ENCODE peak calls at places on chromosomes 6 and 20, in five cellular contexts. Q is cardiac fibroblast; U is stimulated activated CD4-positive, alpha-beta T cell treated with anti-CD3 and anti-CD28 coated beads, Interleukin-2, amount 100 ng/mL, for 24 hours; I is kidney tubule cell; X is hepatocyte. E is an unnamed sample.

GRCh38 chr20:20130399-20130798 is 78.1 kb downstream of the CFAP61 start:
- DNase-seq in I (peak), X (no peak), U (no peak), Q (peak), E (no peak)

GRCh38 chr20:45111799-45112471 is 3.0 kb downstream of the WFDC5 start:
- DNase-seq in U (no peak), I (peak), X (no peak), Q (peak), E (no peak)

GRCh38 chr20:58327211-58327610 is 17.7 kb downstream of the RAB22A start:
- DNase-seq in X (peak), U (no peak), I (no peak), Q (no peak), E (no peak)

GRCh38 chr6:133553652-133554051 is 312.5 kb downstream of the EYA4 start:
- DNase-seq in Q (peak), U (peak), I (peak), X (peak), E (peak)

GRCh38 chr6:137001287-137001976 is 43.3 kb downstream of the IL20RA start:
- DNase-seq in U (no peak), X (peak), Q (no peak), I (peak), E (peak)

GRCh38 chr20:42688576-42688975 is 501.1 kb downstream of the PTPRT start:
- DNase-seq in Q (no peak), X (peak), U (no peak), I (no peak), E (no peak)

GRCh38 chr20:41072099-41072798 is 43.6 kb downstream of the TOP1 start:
- DNase-seq in X (peak), I (peak), U (no peak), Q (peak), E (no peak)

GRCh38 chr20:38825571-38825900 is 20.0 kb downstream of the PPP1R16B start:
- DNase-seq in U (no peak), Q (no peak), I (no peak), X (no peak), E (no peak)

GRCh38 chr6:143542915-143543314 is 31.4 kb upstream of the FUCA2 start:
- DNase-seq in X (no peak), I (no peak), U (no peak), Q (peak), E (no peak)

GRCh38 chr20:20946122-20946759 is 159.9 kb downstream of the LINC00237 start:
- DNase-seq in Q (no peak), X (no peak), U (no peak), I (peak), E (no peak)

GRCh38 chr20:20073851-20074252 is 21.5 kb downstream of the CFAP61 start:
- DNase-seq in U (no peak), I (peak), X (no peak), Q (no peak), E (no peak)

GRCh38 chr6:159978291-159979135 is 9.6 kb downstream of the IGF2R start:
- DNase-seq in U (peak), Q (no peak), X (no peak), I (peak), E (peak)

GRCh38 chr6:45795678-45796077 is 220.0 kb downstream of the CLIC5 start:
- DNase-seq in I (no peak), Q (no peak), U (no peak), X (no peak), E (no peak)

GRCh38 chr20:47266847-47267515 is 89.5 kb downstream of the ZMYND8 start:
- DNase-seq in I (no peak), U (no peak), Q (no peak), X (no peak), E (no peak)

GRCh38 chr6:70371454-70372105 is 41.7 kb upstream of the FAM135A start:
- DNase-seq in U (no peak), X (peak), Q (peak), I (peak), E (peak)

GRCh38 chr6:42365021-42365420 is 86.7 kb downstream of the TRERF1 start:
- DNase-seq in I (no peak), U (no peak), X (no peak), Q (no peak), E (no peak)

GRCh38 chr6:82616386-82617028 is 252.9 kb downstream of the TPBG start:
- DNase-seq in U (no peak), X (no peak), Q (peak), I (no peak), E (no peak)

GRCh38 chr6:74253261-74253660 is 557.3 kb downstream of the CD109 start:
- DNase-seq in Q (no peak), I (no peak), U (no peak), X (no peak), E (no peak)

GRCh38 chr6:118080547-118080946 is 173.5 kb downstream of the SLC35F1 start:
- DNase-seq in I (no peak), U (no peak), Q (no peak), X (no peak), E (no peak)

GRCh38 chr20:62587757-62588402 is 54.4 kb upstream of the SLCO4A1 start:
- DNase-seq in X (peak), I (no peak), U (no peak), Q (peak), E (no peak)